ENCODE peak calls at places on chromosome 12, in six cellular contexts. D, V, R, Z, W and I are unnamed samples.

GRCh38 chr12:49987620-49988303 is 15.0 kb downstream of the AQP6 start:
- DNase-seq in R (peak), D (no peak), W (no peak), V (no peak), Z (no peak), I (no peak)

GRCh38 chr12:77133566-77133965 is 68.2 kb upstream of the E2F7 start:
- DNase-seq in W (no peak), D (peak), Z (peak), R (peak), V (no peak), I (peak)

GRCh38 chr12:95836185-95836609 is 22.6 kb upstream of the SNRPF start:
- DNase-seq in V (no peak), R (no peak), Z (no peak), W (no peak), D (no peak), I (no peak)

GRCh38 chr12:91529829-91530228 is 347.2 kb upstream of the DCN start:
- DNase-seq in D (no peak), W (no peak), R (no peak), Z (no peak), V (no peak), I (no peak)

GRCh38 chr12:60402996-60403395 is 807.2 kb downstream of the SLC16A7 start:
- DNase-seq in Z (no peak), W (no peak), V (no peak), D (no peak), R (no peak), I (no peak)

GRCh38 chr12:6452245-6452731 is 446 bp downstream of the TAPBPL start:
- DNase-seq in W (no peak), R (peak), Z (peak), D (no peak), V (no peak), I (no peak)

GRCh38 chr12:100573168-100573498 is 351 bp upstream of the GAS2L3 start:
- DNase-seq in R (no peak), D (no peak), Z (no peak), W (no peak), V (no peak), I (no peak)

GRCh38 chr12:117450186-117450585 is 88.8 kb upstream of the NOS1 start:
- DNase-seq in V (no peak), W (no peak), Z (no peak), D (no peak), R (no peak), I (no peak)

GRCh38 chr12:131264625-131265024 is 310.9 kb downstream of the ADGRD1 start:
- DNase-seq in V (no peak), Z (no peak), W (no peak), R (peak), D (no peak), I (no peak)

GRCh38 chr12:48542300-48542928 is 17.0 kb downstream of the OR8S1 start:
- DNase-seq in Z (peak), R (peak), V (no peak), D (peak), W (peak), I (peak)

GRCh38 chr12:30794020-30794419 is 39.3 kb upstream of the CAPRIN2 start:
- DNase-seq in Z (no peak), W (no peak), R (no peak), V (no peak), D (no peak), I (no peak)

GRCh38 chr12:25653487-25654175 is 100.5 kb upstream of the LMNTD1 start:
- DNase-seq in Z (no peak), D (no peak), R (no peak), W (no peak), V (no peak), I (no peak)

GRCh38 chr12:38543151-38543550 is 226.6 kb downstream of the ALG10B start:
- DNase-seq in V (no peak), R (no peak), D (no peak), W (no peak), Z (peak), I (no peak)

GRCh38 chr12:5076761-5077160 is 33.1 kb downstream of the KCNA5 start:
- DNase-seq in V (no peak), D (no peak), Z (no peak), R (no peak), W (no peak), I (no peak)

GRCh38 chr12:91272456-91273063 is 89.9 kb upstream of the DCN start:
- DNase-seq in W (no peak), R (no peak), V (no peak), D (no peak), Z (no peak), I (no peak)

GRCh38 chr12:107472308-107472707 is 213.3 kb upstream of the PWP1 start:
- DNase-seq in D (no peak), R (no peak), W (no peak), V (no peak), Z (no peak), I (no peak)